ENCODE peak calls at places on chromosome 3, in six cellular contexts. B is activated naive CD8-positive, alpha-beta T cell treated with anti-CD3 and anti-CD28 coated beads, Interleukin-2, amount 50 U/mL, for 24 hours; D is SW480; E is NCI-H82; K is M059J; C is activated CD4-positive, alpha-beta T cell treated with anti-CD3 and anti-CD28 coated beads for 48 hours. G is an unnamed sample.

GRCh38 chr3:125211523-125212095 is 939 bp downstream of the SLC12A8 start:
- DNase-seq in K (no peak), B (no peak), C (no peak), E (no peak), D (no peak), G (no peak)

GRCh38 chr3:8371955-8372600 is 129.5 kb upstream of the LMCD1 start:
- DNase-seq in D (no peak), B (no peak), E (no peak), K (no peak), C (no peak), G (no peak)

GRCh38 chr3:114456742-114457141 is 162.9 kb downstream of the TIGIT start:
- DNase-seq in B (no peak), C (no peak), E (no peak), K (no peak), D (no peak), G (no peak)

GRCh38 chr3:125647318-125648014 is 52.2 kb upstream of the OSBPL11 start:
- DNase-seq in C (no peak), D (peak; percentile 75), K (peak; percentile 22), B (no peak), E (no peak), G (no peak)

GRCh38 chr3:193879864-193880242 is 256.1 kb upstream of the HES1 start:
- DNase-seq in B (no peak), D (no peak), C (no peak), E (no peak), K (no peak), G (peak; percentile 25)

GRCh38 chr3:113685956-113686721 is 10.3 kb downstream of the USF3 start:
- DNase-seq in D (no peak), B (no peak), C (no peak), K (no peak), E (no peak), G (no peak)

GRCh38 chr3:99172736-99173657 is 271.5 kb upstream of the DCBLD2 start:
- DNase-seq in K (peak; percentile 82), D (peak; percentile 69), B (peak; percentile 23), C (peak; percentile 46), E (peak; percentile 81), G (peak; percentile 11)

GRCh38 chr3:133987136-133987535 is 42.6 kb downstream of the SLCO2A1 start:
- DNase-seq in B (no peak), K (no peak), E (no peak), C (no peak), D (no peak), G (no peak)

GRCh38 chr3:49019941-49020334 is 1.6 kb upstream of the DALRD3 start:
- DNase-seq in C (no peak), K (peak; percentile 13), B (no peak), E (no peak), D (no peak), G (no peak)

GRCh38 chr3:98573231-98573728 is 20.1 kb downstream of the CPOX start:
- DNase-seq in E (peak; percentile 31), B (no peak), K (peak; percentile 78), C (no peak), D (no peak), G (peak; percentile 21)

GRCh38 chr3:132352556-132353143 is 35.4 kb downstream of the ACP3 start:
- DNase-seq in E (peak; percentile 89), B (peak; percentile 72), C (peak; percentile 78), D (peak; percentile 77), K (peak; percentile 73), G (peak; percentile 63)

GRCh38 chr3:10505791-10506585 is 602 bp upstream of the ATP2B2 start:
- DNase-seq in C (no peak), B (no peak), E (peak; percentile 73), K (no peak), D (no peak), G (no peak)

GRCh38 chr3:4978966-4979400 is 254 bp upstream of the BHLHE40 start:
- DNase-seq in C (peak; percentile 97), K (peak; percentile 95), B (peak; percentile 97), D (peak; percentile 98), E (peak; percentile 88), G (peak; percentile 88)

GRCh38 chr3:195105389-195105788 is 165.6 kb downstream of the XXYLT1 start:
- DNase-seq in D (no peak), B (no peak), K (peak; percentile 25), E (no peak), C (no peak), G (no peak)

GRCh38 chr3:133944181-133944580 is 48.5 kb upstream of the RAB6B start:
- DNase-seq in K (peak; percentile 93), B (no peak), C (no peak), E (no peak), D (no peak), G (no peak)

GRCh38 chr3:149968216-149968615 is 2.5 kb downstream of the PFN2 start:
- DNase-seq in B (no peak), K (peak; percentile 85), D (peak; percentile 47), C (no peak), E (peak; percentile 62), G (no peak)

GRCh38 chr3:149534671-149535394 is 60.3 kb downstream of the TM4SF4 start:
- DNase-seq in B (no peak), D (no peak), C (no peak), K (peak; percentile 85), E (no peak), G (no peak)

GRCh38 chr3:149251186-149251585 is 29.6 kb upstream of the CP start:
- DNase-seq in C (no peak), K (no peak), D (no peak), B (no peak), E (no peak), G (no peak)

GRCh38 chr3:134066539-134067310 is 37.0 kb upstream of the SLCO2A1 start:
- DNase-seq in B (no peak), C (no peak), K (peak; percentile 61), E (no peak), D (no peak), G (no peak)